ENCODE peak calls at places on chromosomes 13 and 19, in eight cellular contexts. One of them, this sample, is unnamed.

GRCh38 chr13:33392794-33393371 is 107.3 kb upstream of the STARD13 start:
- DNase-seq in lung: no peak
- DNase-seq in breast epithelium: no peak
- DNase-seq in AG04450: no peak
- DNase-seq in heart left ventricle: no peak
- DNase-seq in uterus: no peak
- DNase-seq in hepatocyte: no peak
- DNase-seq in adrenal gland: no peak
- DNase-seq in this sample: no peak

GRCh38 chr13:107847406-107847805 is 367.9 kb downstream of the LIG4 start:
- DNase-seq in lung: no peak
- DNase-seq in breast epithelium: no peak
- DNase-seq in AG04450: no peak
- DNase-seq in heart left ventricle: no peak
- DNase-seq in uterus: no peak
- DNase-seq in hepatocyte: no peak
- DNase-seq in adrenal gland: no peak
- DNase-seq in this sample: no peak

GRCh38 chr13:33228645-33229445 is 56.7 kb downstream of the STARD13 start:
- DNase-seq in lung: no peak
- DNase-seq in breast epithelium: no peak
- DNase-seq in AG04450: no peak
- DNase-seq in heart left ventricle: no peak
- DNase-seq in uterus: no peak
- DNase-seq in hepatocyte: peak
- DNase-seq in adrenal gland: no peak
- DNase-seq in this sample: no peak

GRCh38 chr19:43444531-43445340 is 20.7 kb downstream of the LYPD3 start:
- DNase-seq in lung: no peak
- DNase-seq in breast epithelium: no peak
- DNase-seq in AG04450: no peak
- DNase-seq in heart left ventricle: no peak
- DNase-seq in uterus: no peak
- DNase-seq in hepatocyte: no peak
- DNase-seq in adrenal gland: no peak
- DNase-seq in this sample: no peak

GRCh38 chr13:50993371-50993770 is 83.8 kb downstream of the RNASEH2B start:
- DNase-seq in lung: no peak
- DNase-seq in breast epithelium: no peak
- DNase-seq in AG04450: no peak
- DNase-seq in heart left ventricle: no peak
- DNase-seq in uterus: no peak
- DNase-seq in hepatocyte: peak
- DNase-seq in adrenal gland: no peak
- DNase-seq in this sample: no peak

GRCh38 chr19:40411125-40411842 is 1.9 kb downstream of the PRX start:
- DNase-seq in lung: no peak
- DNase-seq in breast epithelium: peak
- DNase-seq in AG04450: no peak
- DNase-seq in heart left ventricle: peak
- DNase-seq in uterus: no peak
- DNase-seq in hepatocyte: no peak
- DNase-seq in adrenal gland: no peak
- DNase-seq in this sample: no peak

GRCh38 chr19:46661020-46661731 is at the start of gene DACT3:
- DNase-seq in lung: peak
- DNase-seq in breast epithelium: peak
- DNase-seq in AG04450: peak
- DNase-seq in heart left ventricle: peak
- DNase-seq in uterus: peak
- DNase-seq in hepatocyte: peak
- DNase-seq in adrenal gland: peak
- DNase-seq in this sample: peak

GRCh38 chr13:89982406-89983085 is 1364.9 kb upstream of the MIR17HG start:
- DNase-seq in lung: no peak
- DNase-seq in breast epithelium: no peak
- DNase-seq in AG04450: no peak
- DNase-seq in heart left ventricle: no peak
- DNase-seq in uterus: no peak
- DNase-seq in hepatocyte: peak
- DNase-seq in adrenal gland: no peak
- DNase-seq in this sample: no peak

GRCh38 chr13:100954430-100955361 is 280.1 kb upstream of the TMTC4 start:
- DNase-seq in lung: no peak
- DNase-seq in breast epithelium: no peak
- DNase-seq in AG04450: no peak
- DNase-seq in heart left ventricle: no peak
- DNase-seq in uterus: no peak
- DNase-seq in hepatocyte: no peak
- DNase-seq in adrenal gland: no peak
- DNase-seq in this sample: no peak

GRCh38 chr13:21987793-21988192 is 316.9 kb downstream of the FGF9 start:
- DNase-seq in lung: no peak
- DNase-seq in breast epithelium: no peak
- DNase-seq in AG04450: no peak
- DNase-seq in heart left ventricle: no peak
- DNase-seq in uterus: no peak
- DNase-seq in hepatocyte: no peak
- DNase-seq in adrenal gland: no peak
- DNase-seq in this sample: no peak

GRCh38 chr13:110233181-110233641 is 73.7 kb downstream of the COL4A1 start:
- DNase-seq in lung: no peak
- DNase-seq in breast epithelium: no peak
- DNase-seq in AG04450: peak
- DNase-seq in heart left ventricle: peak
- DNase-seq in uterus: peak
- DNase-seq in hepatocyte: no peak
- DNase-seq in adrenal gland: no peak
- DNase-seq in this sample: no peak

GRCh38 chr13:110332750-110333149 is 25.7 kb downstream of the COL4A2 start:
- DNase-seq in lung: no peak
- DNase-seq in breast epithelium: no peak
- DNase-seq in AG04450: no peak
- DNase-seq in heart left ventricle: no peak
- DNase-seq in uterus: no peak
- DNase-seq in hepatocyte: no peak
- DNase-seq in adrenal gland: no peak
- DNase-seq in this sample: no peak

GRCh38 chr13:68261105-68261504 is 1031.0 kb upstream of the PCDH9 start:
- DNase-seq in lung: no peak
- DNase-seq in breast epithelium: no peak
- DNase-seq in AG04450: no peak
- DNase-seq in heart left ventricle: no peak
- DNase-seq in uterus: no peak
- DNase-seq in hepatocyte: no peak
- DNase-seq in adrenal gland: no peak
- DNase-seq in this sample: no peak

GRCh38 chr13:36382030-36382429 is 35.8 kb upstream of the SPART start:
- DNase-seq in lung: no peak
- DNase-seq in breast epithelium: no peak
- DNase-seq in AG04450: no peak
- DNase-seq in heart left ventricle: no peak
- DNase-seq in uterus: no peak
- DNase-seq in hepatocyte: no peak
- DNase-seq in adrenal gland: no peak
- DNase-seq in this sample: no peak

GRCh38 chr19:50309396-50310125 is 19.6 kb downstream of the KCNC3 start:
- DNase-seq in lung: no peak
- DNase-seq in breast epithelium: no peak
- DNase-seq in AG04450: no peak
- DNase-seq in heart left ventricle: no peak
- DNase-seq in uterus: no peak
- DNase-seq in hepatocyte: no peak
- DNase-seq in adrenal gland: no peak
- DNase-seq in this sample: no peak

GRCh38 chr13:26961890-26962615 is 201.5 kb upstream of the GPR12 start:
- DNase-seq in lung: peak
- DNase-seq in breast epithelium: no peak
- DNase-seq in AG04450: no peak
- DNase-seq in heart left ventricle: no peak
- DNase-seq in uterus: no peak
- DNase-seq in hepatocyte: peak
- DNase-seq in adrenal gland: no peak
- DNase-seq in this sample: no peak

GRCh38 chr13:95641961-95642621 is 2.4 kb downstream of the DZIP1 start:
- DNase-seq in lung: peak
- DNase-seq in breast epithelium: no peak
- DNase-seq in AG04450: no peak
- DNase-seq in heart left ventricle: peak
- DNase-seq in uterus: peak
- DNase-seq in hepatocyte: peak
- DNase-seq in adrenal gland: no peak
- DNase-seq in this sample: no peak

GRCh38 chr13:51523082-51523518 is 61.2 kb upstream of the WDFY2 start:
- DNase-seq in lung: peak
- DNase-seq in breast epithelium: peak
- DNase-seq in AG04450: no peak
- DNase-seq in heart left ventricle: no peak
- DNase-seq in uterus: peak
- DNase-seq in hepatocyte: no peak
- DNase-seq in adrenal gland: peak
- DNase-seq in this sample: peak

GRCh38 chr19:39401549-39402416 is 4.9 kb upstream of the ZFP36 start:
- DNase-seq in lung: peak
- DNase-seq in breast epithelium: peak
- DNase-seq in AG04450: no peak
- DNase-seq in heart left ventricle: no peak
- DNase-seq in uterus: peak
- DNase-seq in hepatocyte: peak
- DNase-seq in adrenal gland: peak
- DNase-seq in this sample: peak

GRCh38 chr13:111341886-111342285 is 21.4 kb downstream of the TEX29 start:
- DNase-seq in lung: peak
- DNase-seq in breast epithelium: no peak
- DNase-seq in AG04450: no peak
- DNase-seq in heart left ventricle: no peak
- DNase-seq in uterus: no peak
- DNase-seq in hepatocyte: no peak
- DNase-seq in adrenal gland: no peak
- DNase-seq in this sample: no peak

GRCh38 chr19:42613666-42614065 is 18.9 kb upstream of the CEACAM8 start:
- DNase-seq in lung: no peak
- DNase-seq in breast epithelium: no peak
- DNase-seq in AG04450: no peak
- DNase-seq in heart left ventricle: no peak
- DNase-seq in uterus: no peak
- DNase-seq in hepatocyte: no peak
- DNase-seq in adrenal gland: no peak
- DNase-seq in this sample: no peak

GRCh38 chr19:3544742-3545668 is 6.0 kb downstream of the TEKTIP1 start:
- DNase-seq in lung: peak
- DNase-seq in breast epithelium: no peak
- DNase-seq in AG04450: no peak
- DNase-seq in heart left ventricle: peak
- DNase-seq in uterus: peak
- DNase-seq in hepatocyte: peak
- DNase-seq in adrenal gland: peak
- DNase-seq in this sample: peak
- H3K27ac ChIP-seq in lung: no peak
- H3K27ac ChIP-seq in breast epithelium: no peak
- H3K27ac ChIP-seq in AG04450: no peak
- H3K27ac ChIP-seq in heart left ventricle: no peak
- H3K27ac ChIP-seq in uterus: no peak
- H3K27ac ChIP-seq in hepatocyte: no peak
- H3K27ac ChIP-seq in adrenal gland: no peak
- H3K27ac ChIP-seq in this sample: peak

GRCh38 chr13:47004552-47004951 is 107.7 kb upstream of the HTR2A start:
- DNase-seq in lung: no peak
- DNase-seq in breast epithelium: no peak
- DNase-seq in AG04450: no peak
- DNase-seq in heart left ventricle: no peak
- DNase-seq in uterus: no peak
- DNase-seq in hepatocyte: no peak
- DNase-seq in adrenal gland: no peak
- DNase-seq in this sample: no peak
- H3K27ac ChIP-seq in lung: no peak
- H3K27ac ChIP-seq in breast epithelium: no peak
- H3K27ac ChIP-seq in AG04450: no peak
- H3K27ac ChIP-seq in heart left ventricle: no peak
- H3K27ac ChIP-seq in uterus: no peak
- H3K27ac ChIP-seq in hepatocyte: no peak
- H3K27ac ChIP-seq in adrenal gland: no peak
- H3K27ac ChIP-seq in this sample: no peak

DNA sequence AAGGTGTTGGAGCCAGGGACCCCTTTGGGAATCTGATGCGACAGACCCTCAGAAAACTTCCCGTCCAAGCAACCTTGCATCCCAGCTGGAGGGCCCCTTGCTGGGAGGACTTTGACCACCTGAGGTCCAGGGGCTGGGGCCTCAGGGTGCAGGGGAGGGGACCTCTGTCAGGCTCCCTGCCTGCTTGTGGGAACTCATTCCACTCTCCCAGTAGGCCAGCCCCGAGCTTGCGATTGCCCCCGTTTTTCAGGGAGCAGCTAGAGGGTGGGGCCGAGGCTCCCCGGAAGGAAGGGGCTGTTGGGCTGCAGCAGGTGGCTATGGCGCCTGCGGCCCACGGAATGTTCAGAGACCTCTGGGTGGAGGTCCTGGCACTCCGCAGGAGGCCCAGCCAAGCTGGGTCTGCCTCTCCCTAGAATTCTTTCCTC is 2.8 kb downstream of the GNA11 start:
- DNase-seq in lung: no peak
- DNase-seq in breast epithelium: no peak
- DNase-seq in AG04450: no peak
- DNase-seq in heart left ventricle: no peak
- DNase-seq in uterus: no peak
- DNase-seq in hepatocyte: peak
- DNase-seq in adrenal gland: no peak
- DNase-seq in this sample: no peak
- H3K27ac ChIP-seq in lung: peak
- H3K27ac ChIP-seq in breast epithelium: peak
- H3K27ac ChIP-seq in AG04450: no peak
- H3K27ac ChIP-seq in heart left ventricle: peak
- H3K27ac ChIP-seq in uterus: peak
- H3K27ac ChIP-seq in hepatocyte: peak
- H3K27ac ChIP-seq in adrenal gland: no peak
- H3K27ac ChIP-seq in this sample: peak

GRCh38 chr13:106100261-106100919 is 435.1 kb downstream of the EFNB2 start:
- DNase-seq in lung: no peak
- DNase-seq in breast epithelium: no peak
- DNase-seq in AG04450: no peak
- DNase-seq in heart left ventricle: peak
- DNase-seq in uterus: no peak
- DNase-seq in hepatocyte: peak
- DNase-seq in adrenal gland: no peak
- DNase-seq in this sample: no peak

GRCh38 chr13:106096661-106097092 is 438.8 kb downstream of the EFNB2 start:
- DNase-seq in lung: no peak
- DNase-seq in breast epithelium: no peak
- DNase-seq in AG04450: no peak
- DNase-seq in heart left ventricle: no peak
- DNase-seq in uterus: no peak
- DNase-seq in hepatocyte: peak
- DNase-seq in adrenal gland: no peak
- DNase-seq in this sample: no peak

GRCh38 chr13:106099765-106100164 is 435.7 kb downstream of the EFNB2 start:
- DNase-seq in lung: no peak
- DNase-seq in breast epithelium: no peak
- DNase-seq in AG04450: no peak
- DNase-seq in heart left ventricle: no peak
- DNase-seq in uterus: no peak
- DNase-seq in hepatocyte: no peak
- DNase-seq in adrenal gland: no peak
- DNase-seq in this sample: no peak

GRCh38 chr13:106101201-106101600 is 434.3 kb downstream of the EFNB2 start:
- DNase-seq in lung: no peak
- DNase-seq in breast epithelium: no peak
- DNase-seq in AG04450: no peak
- DNase-seq in heart left ventricle: no peak
- DNase-seq in uterus: no peak
- DNase-seq in hepatocyte: no peak
- DNase-seq in adrenal gland: no peak
- DNase-seq in this sample: no peak

GRCh38 chr13:106098778-106099177 is 436.7 kb downstream of the EFNB2 start:
- DNase-seq in lung: no peak
- DNase-seq in breast epithelium: no peak
- DNase-seq in AG04450: no peak
- DNase-seq in heart left ventricle: no peak
- DNase-seq in uterus: no peak
- DNase-seq in hepatocyte: no peak
- DNase-seq in adrenal gland: no peak
- DNase-seq in this sample: no peak
- H3K27ac ChIP-seq in lung: no peak
- H3K27ac ChIP-seq in breast epithelium: no peak
- H3K27ac ChIP-seq in AG04450: no peak
- H3K27ac ChIP-seq in heart left ventricle: no peak
- H3K27ac ChIP-seq in uterus: no peak
- H3K27ac ChIP-seq in hepatocyte: peak
- H3K27ac ChIP-seq in adrenal gland: no peak
- H3K27ac ChIP-seq in this sample: no peak